ENCODE peak calls at places on chromosomes 5 and 9, in four cellular contexts. One of them, this sample, is unnamed.

GRCh38 chr5:96507128-96507527 is 74.1 kb upstream of the PCSK1 start:
- DNase-seq in tibial nerve: no peak
- DNase-seq in tibial artery: no peak
- DNase-seq in lower lobe of right lung: no peak
- DNase-seq in this sample: no peak

GRCh38 chr9:91677822-91678221 is 254.2 kb upstream of the NFIL3 start:
- DNase-seq in lower lobe of right lung: no peak
- DNase-seq in tibial nerve: no peak
- DNase-seq in tibial artery: no peak
- DNase-seq in this sample: no peak

GRCh38 chr5:157714036-157714435 is 17.2 kb upstream of the THG1L start:
- DNase-seq in tibial artery: no peak
- DNase-seq in tibial nerve: no peak
- DNase-seq in lower lobe of right lung: no peak
- DNase-seq in this sample: no peak

GRCh38 chr9:84442712-84443111 is 102.2 kb upstream of the SLC28A3 start:
- DNase-seq in tibial artery: no peak
- DNase-seq in tibial nerve: no peak
- DNase-seq in lower lobe of right lung: no peak
- DNase-seq in this sample: no peak

GRCh38 chr5:140992878-140993277 is 26.6 kb downstream of the PCDHAC2 start:
- DNase-seq in lower lobe of right lung: no peak
- DNase-seq in tibial artery: no peak
- DNase-seq in tibial nerve: no peak
- DNase-seq in this sample: no peak

GRCh38 chr9:87699835-87700234 is 26.1 kb upstream of the CTSL start:
- DNase-seq in lower lobe of right lung: no peak
- DNase-seq in tibial nerve: no peak
- DNase-seq in tibial artery: no peak
- DNase-seq in this sample: no peak

GRCh38 chr9:137691648-137692357 is 73.0 kb downstream of the EHMT1 start:
- DNase-seq in tibial artery: no peak
- DNase-seq in lower lobe of right lung: peak; percentile 84
- DNase-seq in tibial nerve: no peak
- DNase-seq in this sample: peak; percentile 89

GRCh38 chr5:25850581-25850980 is 1187.8 kb downstream of the CDH9 start:
- DNase-seq in tibial nerve: no peak
- DNase-seq in lower lobe of right lung: no peak
- DNase-seq in tibial artery: no peak
- DNase-seq in this sample: no peak

GRCh38 chr5:112576298-112576925 is 157.3 kb upstream of the EPB41L4A start:
- DNase-seq in tibial artery: no peak
- DNase-seq in lower lobe of right lung: no peak
- DNase-seq in tibial nerve: no peak
- DNase-seq in this sample: no peak

GRCh38 chr5:58259685-58260152 is 200.2 kb downstream of the PLK2 start:
- DNase-seq in lower lobe of right lung: no peak
- DNase-seq in tibial artery: no peak
- DNase-seq in tibial nerve: no peak
- DNase-seq in this sample: no peak

GRCh38 chr9:114308361-114308950 is 14.4 kb upstream of the ORM1 start:
- DNase-seq in lower lobe of right lung: no peak
- DNase-seq in tibial nerve: no peak
- DNase-seq in tibial artery: peak; percentile 54
- DNase-seq in this sample: peak; percentile 58

GRCh38 chr5:143001764-143002351 is 231.7 kb downstream of the ARHGAP26 start:
- DNase-seq in tibial artery: no peak
- DNase-seq in tibial nerve: no peak
- DNase-seq in lower lobe of right lung: no peak
- DNase-seq in this sample: peak; percentile 74

GRCh38 chr5:58999804-59000595 is 417.1 kb downstream of the RAB3C start:
- DNase-seq in tibial artery: no peak
- DNase-seq in lower lobe of right lung: no peak
- DNase-seq in tibial nerve: no peak
- DNase-seq in this sample: no peak

GRCh38 chr5:74394543-74394923 is 246.0 kb downstream of the ENC1 start:
- DNase-seq in tibial artery: no peak
- DNase-seq in lower lobe of right lung: no peak
- DNase-seq in tibial nerve: no peak
- DNase-seq in this sample: no peak

GRCh38 chr9:115240676-115241075 is 122.7 kb upstream of the TNC start:
- DNase-seq in tibial artery: no peak
- DNase-seq in lower lobe of right lung: no peak
- DNase-seq in tibial nerve: no peak
- DNase-seq in this sample: no peak

GRCh38 chr9:86545085-86545484 is 190.9 kb upstream of the TUT7 start:
- DNase-seq in lower lobe of right lung: no peak
- DNase-seq in tibial artery: no peak
- DNase-seq in tibial nerve: no peak
- DNase-seq in this sample: no peak

GRCh38 chr5:94705427-94705826 is 87.0 kb downstream of the SLF1 start:
- DNase-seq in tibial nerve: no peak
- DNase-seq in tibial artery: no peak
- DNase-seq in lower lobe of right lung: no peak
- DNase-seq in this sample: no peak

GRCh38 chr5:154421868-154422267 is 23.9 kb upstream of the SAP30L start:
- DNase-seq in lower lobe of right lung: no peak
- DNase-seq in tibial nerve: no peak
- DNase-seq in tibial artery: no peak
- DNase-seq in this sample: no peak

GRCh38 chr5:159826351-159827222 is 89.7 kb upstream of the ADRA1B start:
- DNase-seq in tibial nerve: no peak
- DNase-seq in lower lobe of right lung: no peak
- DNase-seq in tibial artery: no peak
- DNase-seq in this sample: no peak

GRCh38 chr9:99137225-99137624 is 32.3 kb downstream of the TGFBR1 start:
- DNase-seq in tibial artery: no peak
- DNase-seq in tibial nerve: no peak
- DNase-seq in lower lobe of right lung: no peak
- DNase-seq in this sample: no peak

GRCh38 chr9:108002296-108003056 is 512.9 kb upstream of the KLF4 start:
- DNase-seq in lower lobe of right lung: no peak
- DNase-seq in tibial nerve: peak; percentile 19
- DNase-seq in tibial artery: no peak
- DNase-seq in this sample: no peak

GRCh38 chr5:159548517-159548916 is 218.2 kb upstream of the IL12B start:
- DNase-seq in lower lobe of right lung: no peak
- DNase-seq in tibial nerve: no peak
- DNase-seq in tibial artery: no peak
- DNase-seq in this sample: no peak

GRCh38 chr5:8473827-8474568 is 605.0 kb downstream of the MTRR start:
- DNase-seq in lower lobe of right lung: no peak
- DNase-seq in tibial artery: no peak
- DNase-seq in tibial nerve: no peak
- DNase-seq in this sample: no peak
- TF ChIP-seq CTCF in lower lobe of right lung: no peak
- TF ChIP-seq CTCF in tibial artery: no peak
- TF ChIP-seq CTCF in tibial nerve: no peak
- TF ChIP-seq CTCF in this sample: no peak

GRCh38 chr5:173917788-173918786 is 29.9 kb downstream of the CPEB4 start:
- DNase-seq in lower lobe of right lung: peak; percentile 58
- DNase-seq in tibial nerve: peak; percentile 47
- DNase-seq in tibial artery: peak; percentile 76
- DNase-seq in this sample: peak; percentile 84

GRCh38 chr5:173920024-173920753 is 32.0 kb downstream of the CPEB4 start:
- DNase-seq in tibial nerve: no peak
- DNase-seq in lower lobe of right lung: no peak
- DNase-seq in tibial artery: no peak
- DNase-seq in this sample: no peak

GRCh38 chr5:173920866-173921265 is 32.7 kb downstream of the CPEB4 start:
- DNase-seq in tibial nerve: no peak
- DNase-seq in lower lobe of right lung: no peak
- DNase-seq in tibial artery: no peak
- DNase-seq in this sample: no peak

GRCh38 chr5:173922527-173922926 is 34.4 kb downstream of the CPEB4 start:
- DNase-seq in tibial artery: no peak
- DNase-seq in lower lobe of right lung: no peak
- DNase-seq in tibial nerve: no peak
- DNase-seq in this sample: no peak

GRCh38 chr5:173919443-173919842 is 31.3 kb downstream of the CPEB4 start:
- DNase-seq in tibial artery: no peak
- DNase-seq in lower lobe of right lung: no peak
- DNase-seq in tibial nerve: no peak
- DNase-seq in this sample: no peak
- H3K4me1 ChIP-seq in tibial artery: peaks cover 66% of the 10 kb centered on the region
- H3K4me1 ChIP-seq in lower lobe of right lung: peaks cover 83% of the 10 kb centered on the region
- H3K4me1 ChIP-seq in tibial nerve: peaks cover 12% of the 10 kb centered on the region
- H3K4me1 ChIP-seq in this sample: peaks cover 27% of the 10 kb centered on the region

GRCh38 chr5:9386945-9387344 is 158.9 kb downstream of the SEMA5A start:
- DNase-seq in lower lobe of right lung: no peak
- DNase-seq in tibial nerve: no peak
- DNase-seq in tibial artery: no peak
- DNase-seq in this sample: no peak

GRCh38 chr5:9391080-9391479 is 154.8 kb downstream of the SEMA5A start:
- DNase-seq in lower lobe of right lung: no peak
- DNase-seq in tibial nerve: no peak
- DNase-seq in tibial artery: no peak
- DNase-seq in this sample: no peak

GRCh38 chr5:9390128-9390527 is 155.7 kb downstream of the SEMA5A start:
- DNase-seq in tibial nerve: no peak
- DNase-seq in tibial artery: no peak
- DNase-seq in lower lobe of right lung: no peak
- DNase-seq in this sample: no peak

GRCh38 chr5:9388941-9389674 is 156.8 kb downstream of the SEMA5A start:
- DNase-seq in tibial nerve: no peak
- DNase-seq in tibial artery: no peak
- DNase-seq in lower lobe of right lung: no peak
- DNase-seq in this sample: no peak

GRCh38 chr5:9387879-9388278 is 158.0 kb downstream of the SEMA5A start:
- DNase-seq in lower lobe of right lung: no peak
- DNase-seq in tibial artery: no peak
- DNase-seq in tibial nerve: no peak
- DNase-seq in this sample: no peak
- TF ChIP-seq CTCF in lower lobe of right lung: no peak
- TF ChIP-seq CTCF in tibial artery: no peak
- TF ChIP-seq CTCF in tibial nerve: no peak
- TF ChIP-seq CTCF in this sample: no peak

DNA sequence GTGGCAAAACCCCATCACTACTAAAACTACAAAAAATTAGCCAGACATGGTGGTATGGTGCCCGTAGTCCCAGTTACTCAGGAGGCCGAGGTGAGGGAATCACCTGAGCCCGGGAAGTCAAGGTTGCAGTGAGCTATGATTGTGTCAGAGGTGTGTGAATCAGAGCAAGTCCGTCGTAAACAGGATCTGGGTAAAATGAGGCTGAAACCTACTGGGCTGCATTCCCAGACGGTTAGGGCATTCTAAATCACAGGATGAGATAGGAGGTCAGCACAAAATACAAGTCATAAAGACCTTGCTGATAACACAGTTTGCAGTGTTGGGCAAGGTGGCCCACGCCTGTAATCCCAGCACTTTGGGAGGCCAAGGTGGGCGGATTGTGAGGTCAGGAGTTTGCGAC is 1.9 kb upstream of the CLTB start:
- DNase-seq in lower lobe of right lung: no peak
- DNase-seq in tibial nerve: no peak
- DNase-seq in tibial artery: peak; percentile 44
- DNase-seq in this sample: no peak
- H3K4me1 ChIP-seq in lower lobe of right lung: peaks cover 33% of the 10 kb centered on the region
- H3K4me1 ChIP-seq in tibial nerve: peaks cover 30% of the 10 kb centered on the region
- H3K4me1 ChIP-seq in tibial artery: peaks cover 33% of the 10 kb centered on the region
- H3K4me1 ChIP-seq in this sample: peaks cover 42% of the 10 kb centered on the region

DNA sequence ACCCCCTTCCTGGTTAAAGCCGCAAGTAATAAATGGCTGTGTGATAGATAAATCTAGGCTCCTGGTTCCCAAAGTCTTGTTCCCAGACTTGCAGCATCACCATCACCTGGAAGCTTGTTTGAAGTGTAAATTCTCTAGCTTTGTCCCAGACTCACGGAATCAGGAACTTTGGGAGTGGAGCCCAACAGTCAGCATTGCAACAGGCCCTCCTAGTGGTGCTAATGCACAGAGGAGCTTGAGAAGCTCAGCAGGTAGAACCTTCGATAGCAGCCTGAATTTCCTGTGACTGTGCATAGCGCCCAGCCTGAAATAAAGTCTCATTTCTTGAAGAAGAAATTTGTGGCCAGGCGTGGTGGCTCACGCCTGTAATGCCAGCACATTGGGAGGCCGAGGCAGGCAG is 30.3 kb upstream of the MELK start:
- DNase-seq in lower lobe of right lung: no peak
- DNase-seq in tibial artery: no peak
- DNase-seq in tibial nerve: no peak
- DNase-seq in this sample: no peak
- TF ChIP-seq CTCF in lower lobe of right lung: no peak
- TF ChIP-seq CTCF in tibial artery: no peak
- TF ChIP-seq CTCF in tibial nerve: no peak
- TF ChIP-seq CTCF in this sample: no peak

DNA sequence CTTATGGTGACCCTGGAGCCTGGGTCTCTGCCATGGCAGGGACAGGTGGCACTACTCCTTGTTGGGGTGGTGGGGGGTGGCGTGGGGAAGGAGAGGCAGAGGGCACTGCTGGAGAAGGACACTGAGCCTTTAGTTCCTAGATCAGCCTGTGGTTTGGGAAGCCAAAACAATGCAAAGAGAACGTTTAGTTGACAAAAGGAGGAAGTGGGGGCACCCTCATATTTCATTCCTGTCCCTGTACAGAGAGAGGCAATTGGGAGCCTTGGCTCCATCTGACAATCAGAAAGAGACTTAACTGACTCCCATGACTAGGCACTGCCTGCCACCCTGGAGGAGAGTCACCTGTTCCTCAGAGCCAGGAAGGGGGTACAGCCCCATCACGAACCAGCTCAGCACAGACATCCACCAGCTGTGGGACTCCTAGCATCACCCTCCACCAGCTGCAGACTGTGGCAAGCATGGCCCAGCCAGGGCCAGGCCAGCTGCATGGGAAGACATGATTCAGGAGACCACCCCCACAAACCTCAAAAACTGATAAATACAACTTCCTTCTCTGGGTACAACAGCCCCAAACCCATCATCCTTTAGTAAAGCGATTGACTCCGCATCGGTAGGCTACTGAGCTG is 257.5 kb downstream of the HSPA4 start:
- DNase-seq in tibial artery: no peak
- DNase-seq in tibial nerve: no peak
- DNase-seq in lower lobe of right lung: no peak
- DNase-seq in this sample: no peak
- H3K4me1 ChIP-seq in tibial artery: no peaks in the 10 kb centered on the region
- H3K4me1 ChIP-seq in tibial nerve: no peaks in the 10 kb centered on the region
- H3K4me1 ChIP-seq in lower lobe of right lung: no peaks in the 10 kb centered on the region
- H3K4me1 ChIP-seq in this sample: no peaks in the 10 kb centered on the region

DNA sequence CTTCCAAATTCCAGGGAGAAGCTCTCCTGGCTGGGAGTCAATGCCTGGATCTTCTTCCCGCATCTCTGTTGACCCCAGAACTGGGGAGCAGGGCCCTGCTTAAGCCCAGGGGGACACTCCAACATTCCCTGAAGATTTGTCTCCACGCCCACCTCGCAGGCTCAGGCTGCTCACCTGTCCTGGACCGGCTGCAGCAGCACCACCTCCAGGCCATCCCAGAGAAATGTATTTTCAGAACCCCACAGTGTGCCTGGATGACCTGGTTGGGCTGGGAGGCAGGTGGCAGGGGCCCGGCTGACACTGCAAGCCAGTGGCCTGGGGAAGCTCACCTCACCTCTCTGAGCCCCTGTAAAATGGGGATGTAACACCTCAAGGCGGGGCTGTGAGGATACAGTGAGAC is 27.1 kb upstream of the ZBTB43 start:
- DNase-seq in tibial artery: no peak
- DNase-seq in tibial nerve: no peak
- DNase-seq in lower lobe of right lung: no peak
- DNase-seq in this sample: no peak
- TF ChIP-seq CTCF in tibial artery: no peak
- TF ChIP-seq CTCF in tibial nerve: no peak
- TF ChIP-seq CTCF in lower lobe of right lung: no peak
- TF ChIP-seq CTCF in this sample: no peak